ENCODE peak calls at places on chromosome 13, in seven cellular contexts. D is GM23338, Y is HCT116, A is H1, J is GM12878, N is SK-N-MC, O is HepG2. U is an unnamed sample.
A peak's percentile ranks its signal among the peaks of the same experiment; 100 is the strongest.

GRCh38 chr13:109869312-109870237 is 83.2 kb upstream of the IRS2 start:
- DNase-seq in O (no peak), A (no peak), Y (no peak), J (no peak), N (no peak), D (peak; percentile 28), U (peak; percentile 7)

GRCh38 chr13:20700288-20700687 is 3.2 kb upstream of the IL17D start:
- DNase-seq in O (no peak), Y (no peak), D (no peak), N (no peak), J (no peak), A (no peak), U (no peak)

GRCh38 chr13:38685974-38686571 is 804 bp upstream of the FREM2 start:
- DNase-seq in Y (no peak), N (peak; percentile 64), O (no peak), J (no peak), A (no peak), D (peak; percentile 85), U (no peak)

GRCh38 chr13:53201454-53202225 is 173.0 kb downstream of the OLFM4 start:
- DNase-seq in O (no peak), J (no peak), D (peak; percentile 65), A (peak; percentile 69), Y (no peak), N (no peak), U (no peak)

GRCh38 chr13:40430234-40430633 is 236.2 kb downstream of the FOXO1 start:
- DNase-seq in A (no peak), D (no peak), J (no peak), Y (no peak), N (no peak), O (no peak), U (no peak)

GRCh38 chr13:57672168-57672567 is 40.6 kb downstream of the PCDH17 start:
- DNase-seq in O (no peak), N (no peak), Y (no peak), D (peak; percentile 17), A (no peak), J (no peak), U (no peak)

GRCh38 chr13:44331912-44332840 is 41.4 kb upstream of the SERP2 start:
- DNase-seq in A (no peak), N (peak; percentile 84), D (no peak), Y (no peak), O (no peak), J (no peak), U (peak; percentile 59)

GRCh38 chr13:48110132-48110868 is 15.4 kb upstream of the MED4 start:
- DNase-seq in J (no peak), N (no peak), Y (no peak), D (no peak), O (no peak), A (no peak), U (peak; percentile 91)

GRCh38 chr13:46369506-46370268 is 17.4 kb downstream of the RUBCNL start:
- DNase-seq in N (no peak), A (no peak), Y (no peak), O (no peak), J (no peak), D (no peak), U (no peak)

GRCh38 chr13:111897178-111897845 is 169.6 kb upstream of the SOX1 start:
- DNase-seq in A (peak; percentile 37), Y (no peak), J (no peak), D (no peak), N (no peak), O (no peak), U (no peak)

GRCh38 chr13:103716689-103717088 is 650.5 kb upstream of the SLC10A2 start:
- DNase-seq in Y (no peak), J (no peak), A (no peak), D (no peak), O (no peak), N (no peak), U (no peak)

GRCh38 chr13:48505597-48506091 is 27.2 kb downstream of the RCBTB2 start:
- DNase-seq in O (no peak), J (peak; percentile 93), D (no peak), Y (no peak), N (no peak), A (no peak), U (no peak)

GRCh38 chr13:24035411-24035810 is 125.1 kb upstream of the SPATA13 start:
- DNase-seq in J (no peak), N (no peak), O (no peak), A (no peak), Y (no peak), D (no peak), U (no peak)

GRCh38 chr13:112683581-112683980 is 6.3 kb upstream of the ATP11A start:
- DNase-seq in O (no peak), J (no peak), N (no peak), A (peak; percentile 30), D (no peak), Y (no peak), U (no peak)

GRCh38 chr13:26061947-26062346 is 10.1 kb upstream of the SHISA2 start:
- DNase-seq in A (no peak), N (no peak), O (no peak), J (no peak), Y (no peak), D (no peak), U (peak; percentile 14)

GRCh38 chr13:20190481-20191310 is 2.0 kb downstream of the GJB2 start:
- DNase-seq in D (no peak), J (no peak), O (no peak), A (no peak), N (no peak), Y (no peak), U (no peak)

GRCh38 chr13:44932850-44933251 is 56.4 kb downstream of the NUFIP1 start:
- DNase-seq in N (no peak), J (no peak), Y (no peak), A (no peak), O (no peak), D (no peak), U (peak; percentile 93)

GRCh38 chr13:43835701-43836100 is 43.8 kb downstream of the CCDC122 start:
- DNase-seq in A (no peak), Y (no peak), O (no peak), N (no peak), J (no peak), D (no peak), U (no peak)

GRCh38 chr13:75480691-75481175 is 1.2 kb downstream of the TBC1D4 start:
- DNase-seq in D (peak; percentile 84), A (peak; percentile 61), J (no peak), O (peak; percentile 53), Y (peak; percentile 63), N (no peak), U (peak; percentile 55)

GRCh38 chr13:71368301-71368700 is 498.7 kb downstream of the DACH1 start:
- DNase-seq in A (no peak), Y (no peak), N (no peak), O (no peak), J (no peak), D (no peak), U (no peak)

GRCh38 chr13:38941353-38941945 is 49.2 kb downstream of the STOML3 start:
- DNase-seq in D (no peak), O (no peak), Y (no peak), N (no peak), A (no peak), J (no peak), U (no peak)

GRCh38 chr13:105914637-105915036 is 620.8 kb downstream of the EFNB2 start:
- DNase-seq in N (no peak), Y (no peak), D (no peak), O (no peak), J (no peak), A (no peak), U (no peak)

GRCh38 chr13:110354209-110354627 is 47.1 kb downstream of the COL4A2 start:
- DNase-seq in N (no peak), Y (no peak), D (no peak), O (no peak), A (no peak), J (no peak), U (no peak)

GRCh38 chr13:64277097-64277496 is 2861.4 kb upstream of the PCDH20 start:
- DNase-seq in N (no peak), J (no peak), D (no peak), A (no peak), O (no peak), Y (no peak), U (no peak)

GRCh38 chr13:47067296-47067695 is 170.4 kb upstream of the HTR2A start:
- DNase-seq in O (no peak), A (no peak), J (no peak), N (no peak), Y (no peak), D (no peak), U (no peak)

GRCh38 chr13:34338102-34338501 is 520.2 kb downstream of the RFC3 start:
- DNase-seq in J (no peak), Y (no peak), D (no peak), O (no peak), N (no peak), A (no peak), U (no peak)

DNA sequence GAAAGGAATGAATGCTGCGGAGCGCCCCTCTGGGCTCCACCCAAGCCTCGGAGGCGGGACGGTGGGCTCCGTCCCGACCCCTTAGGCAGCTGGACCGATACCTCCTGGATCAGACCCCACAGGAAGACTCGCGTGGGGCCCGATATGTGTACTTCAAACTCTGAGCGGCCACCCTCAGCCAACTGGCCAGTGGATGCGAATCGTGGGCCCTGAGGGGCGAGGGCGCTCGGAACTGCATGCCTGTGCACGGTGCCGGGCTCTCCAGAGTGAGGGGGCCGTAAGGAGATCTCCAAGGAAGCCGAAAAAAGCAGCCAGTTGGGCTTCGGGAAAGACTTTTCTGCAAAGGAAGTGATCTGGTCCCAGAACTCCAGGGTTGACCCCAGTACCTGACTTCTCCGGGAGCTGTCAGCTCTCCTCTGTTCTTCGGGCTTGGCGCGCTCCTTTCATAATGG is 8.6 kb downstream of the PDX1 start:
- DNase-seq in D (peak; percentile 51), O (no peak), N (no peak), A (peak; percentile 63), Y (no peak), J (no peak), U (no peak)
- TF ChIP-seq EZH2 in D (peak; percentile 81), O (no peak), N (no peak), A (peak; percentile 73), Y (no peak), J (no peak), U (peak; percentile 44)

GRCh38 chr13:95356916-95357315 is 55.7 kb upstream of the ABCC4 start:
- DNase-seq in Y (no peak), J (no peak), A (no peak), O (no peak), N (no peak), D (no peak), U (no peak)
- TF ChIP-seq POLR2AphosphoS5 in Y (no peak), J (no peak), A (no peak), O (no peak), N (no peak), D (no peak), U (no peak)

GRCh38 chr13:102401305-102401704 is 543 bp downstream of the FGF14 start:
- DNase-seq in Y (no peak), O (no peak), J (no peak), D (no peak), A (no peak), N (no peak), U (no peak)
- TF ChIP-seq EZH2 in Y (no peak), O (no peak), J (no peak), D (no peak), A (no peak), N (no peak), U (no peak)

DNA sequence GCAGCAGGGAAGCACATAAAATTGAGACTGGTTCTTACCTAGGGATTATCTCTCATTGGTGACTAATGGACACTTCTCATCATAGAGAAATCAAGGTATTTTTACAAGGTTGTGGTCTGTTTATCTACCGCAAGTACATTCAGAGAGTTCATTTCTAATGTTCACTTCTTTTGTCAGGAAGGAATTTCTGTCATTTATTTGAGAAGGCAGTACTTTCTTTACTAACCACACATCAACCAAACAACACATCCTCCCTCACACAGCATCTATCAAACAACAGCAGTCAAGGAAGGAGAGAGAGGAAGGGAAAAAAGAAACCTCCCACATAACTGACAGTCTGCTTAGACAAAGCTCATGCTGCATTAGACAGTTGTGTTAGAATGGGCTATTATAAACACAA is 182.3 kb upstream of the KLF12 start:
- DNase-seq in D (no peak), O (no peak), J (no peak), Y (no peak), A (no peak), N (no peak), U (no peak)
- TF ChIP-seq POLR2AphosphoS5 in D (no peak), O (no peak), J (no peak), Y (no peak), A (no peak), N (no peak), U (no peak)

U was measured in endothelial cell of umbilical vein.